ENCODE peak calls at places on chromosome 14, in ten cellular contexts. L is GM12865, M is astrocyte of the spinal cord, D is AG04450, F is mesothelial cell of epicardium, I is RWPE1, R is sigmoid colon, P is H1, Q is GM20000, B is heart left ventricle. Z is an unnamed sample.

GRCh38 chr14:103550451-103551337 is 11.8 kb downstream of the BAG5 start:
- DNase-seq in B (peak), M (no peak), R (peak), Q (no peak), P (no peak), L (no peak), F (no peak), D (no peak), I (no peak), Z (no peak)

GRCh38 chr14:102508774-102509743 is 517 bp downstream of the ANKRD9 start:
- DNase-seq in I (no peak), M (peak), B (peak), F (no peak), D (no peak), Q (peak), P (no peak), R (peak), L (no peak), Z (peak)

GRCh38 chr14:23539209-23539866 is 12.2 kb downstream of the ZFHX2 start:
- DNase-seq in L (peak), M (peak), I (peak), F (no peak), R (no peak), D (no peak), Q (peak), P (peak), B (no peak), Z (peak)

GRCh38 chr14:76720382-76720813 is 40.9 kb upstream of the VASH1 start:
- DNase-seq in I (peak), L (peak), B (peak), M (peak), D (peak), Q (peak), R (peak), P (no peak), F (no peak), Z (peak)

GRCh38 chr14:41476526-41476925 is 130.2 kb upstream of the LRFN5 start:
- DNase-seq in Q (no peak), D (no peak), P (no peak), B (no peak), R (no peak), F (no peak), I (no peak), L (no peak), M (peak), Z (no peak)

GRCh38 chr14:55911794-55912193 is 206.4 kb upstream of the PELI2 start:
- DNase-seq in L (no peak), Q (no peak), M (peak), I (no peak), P (no peak), R (no peak), B (no peak), F (no peak), D (no peak), Z (no peak)

GRCh38 chr14:104115691-104116543 is 22.5 kb upstream of the KIF26A start:
- DNase-seq in L (no peak), F (no peak), P (peak), B (peak), I (no peak), M (no peak), Q (no peak), D (no peak), R (no peak), Z (no peak)

GRCh38 chr14:83556746-83557460 is 1973.0 kb upstream of the FLRT2 start:
- DNase-seq in M (peak), L (no peak), R (no peak), F (no peak), Q (no peak), I (no peak), B (no peak), D (peak), P (no peak), Z (no peak)

GRCh38 chr14:93430319-93430801 is 379 bp upstream of the UNC79 start:
- DNase-seq in F (peak), Q (no peak), I (no peak), P (peak), M (no peak), B (no peak), L (no peak), R (no peak), D (no peak), Z (no peak)

GRCh38 chr14:20808084-20808483 is 5.4 kb upstream of the RNASE1 start:
- DNase-seq in Q (no peak), F (no peak), R (no peak), D (no peak), M (no peak), I (no peak), P (no peak), L (no peak), B (no peak), Z (no peak)

GRCh38 chr14:90850487-90850886 is 34.3 kb upstream of the TTC7B start:
- DNase-seq in P (peak), I (peak), M (peak), F (no peak), R (no peak), B (no peak), Q (no peak), D (no peak), L (no peak), Z (no peak)

GRCh38 chr14:63760014-63760413 is 32.1 kb upstream of the SGPP1 start:
- DNase-seq in I (no peak), P (no peak), D (no peak), F (no peak), R (no peak), Q (peak), L (peak), B (no peak), M (no peak), Z (peak)

GRCh38 chr14:103273847-103274615 is 60.0 kb upstream of the EIF5 start:
- DNase-seq in R (no peak), P (peak), D (no peak), I (no peak), Q (no peak), B (no peak), M (no peak), F (no peak), L (no peak), Z (no peak)

GRCh38 chr14:54622189-54622958 is 55.4 kb downstream of the SAMD4A start:
- DNase-seq in Q (peak), R (no peak), L (peak), I (no peak), M (no peak), B (no peak), D (no peak), P (no peak), F (no peak), Z (peak)

GRCh38 chr14:61128382-61129167 is 147.5 kb downstream of the SLC38A6 start:
- DNase-seq in Q (no peak), P (no peak), D (no peak), L (no peak), I (no peak), M (no peak), R (no peak), F (no peak), B (no peak), Z (no peak)

GRCh38 chr14:85533821-85534271 is 3.9 kb downstream of the FLRT2 start:
- DNase-seq in Q (peak), P (peak), L (no peak), M (peak), F (peak), I (peak), B (peak), R (peak), D (no peak), Z (no peak)

GRCh38 chr14:94831085-94831484 is 61.2 kb upstream of the GSC start:
- DNase-seq in M (no peak), P (no peak), B (no peak), Q (no peak), L (no peak), R (no peak), F (no peak), I (no peak), D (no peak), Z (no peak)
- TF ChIP-seq CTCF in M (no peak), P (no peak), B (no peak), Q (no peak), L (no peak), R (no peak), F (no peak), I (no peak), D (no peak), Z (no peak)

DNA sequence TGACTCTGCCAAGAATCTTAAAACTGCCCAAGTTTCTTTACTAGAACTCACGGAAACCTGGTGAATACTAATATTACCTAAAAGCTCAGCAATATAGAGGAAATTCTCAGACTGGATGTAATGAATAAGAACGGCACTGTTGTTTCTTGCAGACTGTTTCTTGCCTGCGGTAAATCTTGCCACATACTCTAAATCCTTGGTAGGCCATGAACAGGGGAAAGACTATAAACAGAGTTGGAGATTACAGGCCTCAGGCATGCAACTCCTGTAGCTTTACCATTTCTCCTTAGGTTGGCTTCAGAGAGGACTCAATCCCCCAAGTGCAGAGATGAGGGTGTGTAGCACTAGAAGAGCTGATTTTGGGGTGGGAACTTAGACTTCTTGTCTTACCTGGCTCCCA is 1.1 kb downstream of the ALDH6A1 start:
- DNase-seq in M (no peak), D (no peak), B (no peak), F (no peak), P (no peak), Q (no peak), I (no peak), R (no peak), L (no peak), Z (no peak)
- TF ChIP-seq CTCF in M (no peak), D (no peak), B (no peak), F (no peak), P (no peak), Q (no peak), I (no peak), R (no peak), L (no peak), Z (no peak)

GRCh38 chr14:97100306-97100705 is 303.1 kb downstream of the VRK1 start:
- DNase-seq in M (no peak), L (no peak), B (no peak), F (no peak), R (no peak), D (no peak), Q (no peak), P (no peak), I (no peak), Z (no peak)
- TF ChIP-seq CTCF in M (no peak), L (no peak), B (no peak), F (no peak), R (no peak), D (no peak), Q (no peak), P (no peak), I (no peak), Z (no peak)

DNA sequence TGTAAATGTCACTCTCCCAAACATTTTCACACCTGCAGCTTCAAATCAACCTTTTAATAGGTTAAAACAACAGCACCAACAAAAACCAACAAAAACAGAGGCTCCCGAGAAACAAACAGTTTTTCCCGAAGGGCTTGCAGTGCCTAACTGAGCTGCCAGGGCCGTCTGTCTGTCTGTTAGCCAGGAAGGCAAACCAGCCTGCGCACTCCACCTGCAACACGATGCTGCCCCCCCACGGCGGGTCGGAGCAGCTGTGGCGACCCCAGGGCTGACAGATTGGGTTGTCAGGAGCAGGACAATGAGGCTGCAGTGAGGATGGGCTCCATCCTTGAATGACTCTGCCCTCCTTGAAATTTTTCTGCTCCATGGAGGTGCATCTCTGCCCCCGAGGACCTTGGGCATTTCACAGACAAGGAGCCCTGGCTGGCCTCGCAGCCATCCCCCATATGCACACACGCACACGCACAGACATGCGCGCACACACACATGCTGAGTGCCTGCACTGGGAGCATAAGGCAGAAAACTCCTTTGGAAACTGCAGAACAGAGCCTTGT is 2.6 kb downstream of the RTL1 start:
- DNase-seq in L (no peak), B (no peak), R (peak), P (peak), M (no peak), I (no peak), D (no peak), Q (no peak), F (no peak), Z (peak)
- TF ChIP-seq CTCF in L (no peak), B (no peak), R (peak), P (peak), M (peak), I (peak), D (peak), Q (no peak), F (peak), Z (peak)

DNA sequence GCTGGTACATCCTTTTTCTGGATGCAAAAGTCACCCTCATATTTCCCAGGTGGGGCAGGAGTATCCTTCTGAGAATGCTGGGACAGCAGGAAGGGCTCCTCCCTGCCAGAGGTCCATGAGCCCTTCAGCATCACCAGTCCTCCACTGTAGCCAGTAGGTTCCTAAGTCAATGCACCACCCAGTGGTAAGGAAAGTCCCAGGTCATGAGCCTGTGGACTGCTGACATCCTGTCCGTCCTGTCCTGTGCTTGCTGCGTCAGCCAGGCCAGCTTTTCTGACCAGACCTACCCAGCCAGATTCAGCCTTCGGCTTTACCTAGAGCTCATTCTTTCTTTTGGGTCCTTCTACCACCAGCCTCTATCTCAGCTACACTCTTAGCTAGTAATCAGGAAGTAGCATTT is 23.0 kb upstream of the ACTN1 start:
- DNase-seq in L (peak), B (peak), F (no peak), D (no peak), I (no peak), P (no peak), M (no peak), Q (no peak), R (no peak), Z (no peak)
- TF ChIP-seq CTCF in L (peak), B (peak), F (no peak), D (peak), I (no peak), P (peak), M (peak), Q (no peak), R (peak), Z (no peak)

DNA sequence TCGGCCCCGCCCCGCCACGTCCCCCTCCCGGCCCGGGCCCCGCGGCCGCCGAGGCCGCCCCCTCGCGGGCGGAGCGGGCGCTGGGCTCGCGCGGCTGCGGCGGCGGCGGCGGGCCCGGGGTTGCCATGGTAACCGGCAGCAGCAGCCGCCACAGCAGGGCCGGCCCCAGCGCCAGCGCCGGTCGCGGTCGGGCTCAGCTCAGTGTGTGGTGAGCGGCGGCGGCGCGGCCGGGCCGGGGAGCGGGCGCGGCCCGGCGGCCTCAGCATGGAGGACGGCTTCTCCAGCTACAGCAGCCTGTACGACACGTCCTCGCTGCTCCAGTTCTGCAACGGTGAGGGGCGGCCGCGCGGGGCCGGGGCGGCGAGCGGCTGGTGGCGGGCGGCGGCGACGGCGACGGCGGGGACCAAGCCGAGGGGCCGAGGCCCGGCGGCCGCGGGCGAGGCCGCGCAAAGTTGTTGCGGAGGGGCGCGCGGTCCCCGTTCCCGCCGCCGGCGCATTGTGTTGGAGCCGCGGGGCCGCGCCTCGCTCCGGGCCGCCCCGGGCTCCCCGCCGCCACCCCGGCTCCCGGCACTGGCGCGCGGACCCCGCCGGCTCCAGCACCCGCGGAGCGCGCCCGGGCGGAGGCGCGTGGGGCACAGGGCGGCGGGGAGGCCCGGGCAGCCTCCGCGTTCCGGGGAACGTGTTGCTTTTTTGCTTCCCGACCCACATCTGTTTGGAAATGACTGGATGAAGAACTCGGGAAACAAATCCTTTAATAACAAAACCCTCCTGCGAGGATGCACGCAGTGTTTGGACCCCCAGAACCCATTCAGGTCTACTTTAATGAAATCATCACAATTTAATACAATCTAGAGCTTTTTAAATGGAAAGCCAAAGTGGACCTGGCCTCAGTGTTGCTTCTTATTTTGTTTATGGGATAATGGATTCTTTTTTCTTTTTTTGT is at the start of gene EML1:
- DNase-seq in L (peak), M (peak), R (peak), P (peak), F (peak), B (peak), D (peak), I (peak), Q (peak), Z (peak)
- TF ChIP-seq CTCF in L (no peak), M (no peak), R (no peak), P (peak), F (no peak), B (no peak), D (no peak), I (peak), Q (no peak), Z (peak)

GRCh38 chr14:74548881-74549280 is 55.3 kb downstream of the ISCA2 start:
- DNase-seq in Q (no peak), B (peak), M (no peak), F (no peak), I (no peak), P (no peak), L (no peak), D (no peak), R (peak), Z (no peak)

GRCh38 chr14:74551431-74551830 is 57.9 kb downstream of the ISCA2 start:
- DNase-seq in B (no peak), D (no peak), I (no peak), M (no peak), Q (no peak), P (no peak), F (no peak), R (no peak), L (no peak), Z (no peak)

GRCh38 chr14:74550071-74550470 is 56.5 kb downstream of the ISCA2 start:
- DNase-seq in I (no peak), L (no peak), F (no peak), Q (no peak), D (no peak), B (peak), P (no peak), M (no peak), R (no peak), Z (no peak)

GRCh38 chr14:74551001-74551400 is 57.4 kb downstream of the ISCA2 start:
- DNase-seq in B (no peak), D (no peak), R (no peak), L (no peak), P (no peak), F (no peak), I (no peak), M (no peak), Q (no peak), Z (no peak)

DNA sequence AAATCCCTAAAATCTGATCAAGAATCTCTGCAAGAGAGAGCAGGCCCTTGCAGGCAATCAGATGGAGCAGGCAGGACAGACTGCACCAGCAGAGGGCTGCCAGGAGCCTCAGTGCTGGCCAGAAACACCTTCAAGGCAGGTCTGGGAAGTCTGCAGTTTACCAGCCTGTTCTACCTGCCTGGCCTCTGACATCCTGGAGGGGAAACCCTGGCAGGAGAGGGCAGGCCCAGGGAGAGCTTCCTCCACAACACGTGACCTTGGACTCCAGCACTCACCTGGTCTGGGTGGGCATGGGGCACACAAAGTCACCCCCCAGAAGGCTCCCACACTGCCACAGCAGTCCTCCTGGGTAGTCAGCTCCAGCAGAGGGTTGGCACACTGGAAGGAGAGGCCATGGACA is 56.0 kb downstream of the ISCA2 start:
- DNase-seq in D (no peak), R (no peak), B (peak), P (no peak), Q (no peak), F (no peak), I (peak), M (no peak), L (no peak), Z (no peak)
- TF ChIP-seq CTCF in D (peak), R (no peak), B (no peak), P (peak), Q (no peak), F (no peak), I (no peak), M (peak), L (no peak), Z (peak)

DNA sequence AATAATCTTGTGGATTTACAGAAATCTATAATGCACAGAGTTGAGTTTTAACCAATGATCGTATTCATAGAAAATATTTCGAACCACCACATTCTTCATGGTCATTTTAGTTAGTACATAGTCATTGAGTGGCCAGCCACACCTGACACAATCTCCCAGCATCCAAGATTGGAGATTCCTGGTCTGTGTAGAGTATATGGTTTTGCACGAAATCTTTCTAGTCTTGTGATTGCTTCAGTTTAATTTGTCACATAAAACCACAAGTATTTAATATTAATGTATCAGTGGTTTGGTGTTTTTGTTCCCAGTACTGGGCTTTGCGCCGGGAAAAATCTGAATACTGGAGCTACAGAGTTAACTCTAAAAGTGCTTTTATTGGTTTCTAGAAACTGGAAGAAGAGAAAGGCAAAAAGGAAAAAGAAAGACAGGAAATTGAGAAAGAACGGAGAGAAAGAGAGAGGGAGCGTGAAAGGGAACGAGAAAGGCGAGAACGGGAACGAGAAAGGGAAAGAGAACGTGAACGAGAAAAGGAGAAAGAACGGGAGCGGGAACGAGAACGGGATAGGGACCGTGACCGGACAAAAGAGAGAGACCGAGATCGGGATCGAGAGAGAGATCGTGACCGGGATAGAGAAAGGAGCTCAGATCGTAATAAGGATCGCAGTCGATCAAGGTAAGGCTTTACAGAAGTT is 33.4 kb upstream of the PSEN1 start:
- DNase-seq in Q (no peak), R (no peak), F (no peak), L (no peak), I (no peak), M (no peak), D (no peak), B (no peak), P (no peak), Z (no peak)
- TF ChIP-seq CTCF in Q (no peak), R (no peak), F (no peak), L (no peak), I (no peak), M (no peak), D (no peak), B (no peak), P (no peak), Z (no peak)

GRCh38 chr14:86654558-86655184 is 1124.7 kb downstream of the FLRT2 start:
- DNase-seq in F (no peak), L (peak), D (no peak), R (no peak), Q (no peak), P (peak), B (peak), M (peak), I (peak), Z (peak)
- TF ChIP-seq CTCF in F (peak), L (peak), D (peak), R (no peak), Q (no peak), P (peak), B (peak), M (peak), I (peak), Z (peak)

GRCh38 chr14:96069421-96069820 is 30.3 kb downstream of the C14orf132 start:
- DNase-seq in D (no peak), B (no peak), Q (no peak), R (no peak), F (no peak), I (no peak), L (no peak), M (no peak), P (no peak), Z (no peak)
- TF ChIP-seq CTCF in D (no peak), B (no peak), Q (no peak), R (no peak), F (no peak), I (no peak), L (no peak), M (no peak), P (no peak), Z (no peak)

Z was measured in GM13977.